ENCODE peak calls at places on chromosomes 12 and 14, in seven cellular contexts. K, N, T, R, W, D and P are unnamed samples.
A peak's percentile ranks its signal among the peaks of the same experiment; 100 is the strongest.

GRCh38 chr14:73762375-73762822 is 48.2 kb upstream of the PNMA1 start:
- DNase-seq in T (no peak), N (no peak), R (no peak), D (no peak), K (no peak), W (no peak), P (no peak)

GRCh38 chr14:71527807-71528206 is 404.4 kb upstream of the RGS6 start:
- DNase-seq in R (no peak), D (no peak), N (no peak), T (no peak), K (no peak), W (no peak), P (no peak)

GRCh38 chr12:13114251-13115052 is 11.0 kb upstream of the GSG1 start:
- DNase-seq in R (no peak), N (no peak), T (no peak), D (no peak), K (no peak), W (no peak), P (peak; percentile 26)

GRCh38 chr12:120368789-120369475 is at the start of gene MSI1:
- DNase-seq in R (no peak), D (no peak), W (no peak), K (no peak), N (no peak), T (peak; percentile 68), P (peak; percentile 67)

GRCh38 chr12:9347328-9348127 is 139.3 kb upstream of the PZP start:
- DNase-seq in R (no peak), T (no peak), K (no peak), W (no peak), D (no peak), N (no peak), P (no peak)

GRCh38 chr14:44404021-44404420 is 103.1 kb downstream of the FSCB start:
- DNase-seq in N (no peak), W (no peak), T (no peak), R (no peak), D (peak; percentile 0), K (no peak), P (no peak)

GRCh38 chr12:132788375-132789098 is 26.9 kb upstream of the ANKLE2 start:
- DNase-seq in K (no peak), N (no peak), R (no peak), T (no peak), W (peak; percentile 33), D (no peak), P (no peak)

GRCh38 chr14:84036863-84037262 is 1493.1 kb upstream of the FLRT2 start:
- DNase-seq in N (no peak), T (no peak), K (no peak), W (no peak), D (peak; percentile 13), R (no peak), P (no peak)

GRCh38 chr14:98408713-98409112 is 863.3 kb downstream of the BCL11B start:
- DNase-seq in R (no peak), N (no peak), D (no peak), W (no peak), T (no peak), K (no peak), P (no peak)

GRCh38 chr14:100429537-100429936 is 106.4 kb downstream of the SLC25A47 start:
- DNase-seq in D (no peak), R (no peak), N (no peak), T (no peak), K (no peak), W (no peak), P (no peak)

GRCh38 chr14:22231022-22231421 is 358.0 kb downstream of the DAD1 start:
- DNase-seq in T (no peak), D (no peak), N (no peak), W (no peak), R (no peak), K (no peak), P (no peak)

GRCh38 chr12:31225656-31226535 is 100.1 kb downstream of the SINHCAF start:
- DNase-seq in D (no peak), W (no peak), R (no peak), K (no peak), T (no peak), N (no peak), P (no peak)

GRCh38 chr12:105433804-105434203 is 103.3 kb downstream of the C12orf75 start:
- DNase-seq in D (no peak), W (no peak), K (no peak), T (no peak), R (no peak), N (no peak), P (no peak)

GRCh38 chr12:123152823-123153222 is 1.9 kb upstream of the PITPNM2 start:
- DNase-seq in T (no peak), D (no peak), N (no peak), W (no peak), R (no peak), K (no peak), P (no peak)

GRCh38 chr12:46219892-46220655 is 48.8 kb downstream of the SLC38A1 start:
- DNase-seq in D (peak; percentile 36), T (no peak), W (no peak), K (no peak), N (no peak), R (no peak), P (no peak)

GRCh38 chr12:109018276-109018675 is 2.6 kb downstream of the SVOP start:
- DNase-seq in N (no peak), R (no peak), K (no peak), T (no peak), D (no peak), W (no peak), P (no peak)

GRCh38 chr12:64452559-64453329 is 824 bp downstream of the TBK1 start:
- DNase-seq in N (peak; percentile 37), W (peak; percentile 46), K (no peak), T (peak; percentile 13), R (no peak), D (peak; percentile 59), P (no peak)

GRCh38 chr12:57535764-57536596 is 11.0 kb downstream of the DCTN2 start:
- DNase-seq in R (no peak), T (no peak), D (no peak), K (no peak), W (no peak), N (no peak), P (no peak)

GRCh38 chr12:80713419-80713818 is 3.3 kb upstream of the MYF5 start:
- DNase-seq in W (no peak), R (no peak), N (no peak), K (no peak), T (no peak), D (no peak), P (no peak)

GRCh38 chr12:74647241-74647640 is 109.6 kb downstream of the ATXN7L3B start:
- DNase-seq in N (no peak), W (no peak), R (no peak), D (no peak), T (no peak), K (no peak), P (no peak)
- TF ChIP-seq CTCF in N (no peak), W (no peak), R (no peak), D (no peak), T (no peak), K (no peak), P (no peak)

DNA sequence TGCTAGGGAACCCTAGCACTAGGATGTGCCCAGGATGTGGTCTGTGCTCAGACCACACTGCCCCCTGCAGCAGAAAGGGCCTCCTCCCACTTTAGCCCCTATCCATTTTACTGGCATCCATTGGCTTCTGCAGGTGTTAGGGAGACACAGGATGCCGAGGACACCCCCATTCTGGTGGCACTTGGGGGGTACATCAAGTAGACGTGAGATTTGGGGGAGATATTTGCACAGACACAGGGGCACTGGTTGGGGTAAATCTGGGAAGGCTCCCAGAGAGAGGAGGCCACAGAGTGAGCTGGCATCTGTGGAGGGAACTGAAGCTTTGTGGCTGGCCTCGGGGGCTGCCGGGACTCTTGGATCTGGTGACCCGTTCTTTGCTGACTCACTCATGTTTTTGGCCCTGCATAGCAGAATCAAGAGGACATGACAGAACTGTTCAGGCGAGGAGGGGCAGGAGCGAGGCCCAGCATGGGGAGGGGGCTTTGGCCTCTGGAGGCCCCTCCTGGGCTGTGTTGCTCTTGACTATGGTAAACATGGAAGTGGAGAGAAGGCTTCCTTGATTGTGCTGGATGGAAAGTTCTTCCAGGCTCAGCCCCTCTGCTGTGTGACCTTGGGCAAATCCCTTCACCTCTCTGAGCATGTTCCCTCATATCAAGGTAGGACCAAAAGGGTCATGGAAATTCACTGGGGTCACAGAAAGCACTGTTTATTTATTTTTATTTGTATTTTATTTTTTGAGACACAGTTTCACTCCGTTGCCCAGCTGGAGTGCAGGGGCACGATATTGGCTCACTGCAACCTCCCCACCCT is 1.8 kb downstream of the PLBD2 start:
- DNase-seq in N (peak; percentile 22), T (no peak), K (no peak), D (no peak), R (no peak), W (no peak), P (no peak)
- TF ChIP-seq CTCF in N (no peak), T (peak; percentile 20), K (no peak), D (peak; percentile 1), R (no peak), W (peak; percentile 8), P (no peak)

GRCh38 chr12:82378997-82379396 is 20.7 kb downstream of the METTL25 start:
- DNase-seq in D (no peak), N (no peak), T (no peak), R (no peak), W (no peak), K (no peak), P (no peak)

DNA sequence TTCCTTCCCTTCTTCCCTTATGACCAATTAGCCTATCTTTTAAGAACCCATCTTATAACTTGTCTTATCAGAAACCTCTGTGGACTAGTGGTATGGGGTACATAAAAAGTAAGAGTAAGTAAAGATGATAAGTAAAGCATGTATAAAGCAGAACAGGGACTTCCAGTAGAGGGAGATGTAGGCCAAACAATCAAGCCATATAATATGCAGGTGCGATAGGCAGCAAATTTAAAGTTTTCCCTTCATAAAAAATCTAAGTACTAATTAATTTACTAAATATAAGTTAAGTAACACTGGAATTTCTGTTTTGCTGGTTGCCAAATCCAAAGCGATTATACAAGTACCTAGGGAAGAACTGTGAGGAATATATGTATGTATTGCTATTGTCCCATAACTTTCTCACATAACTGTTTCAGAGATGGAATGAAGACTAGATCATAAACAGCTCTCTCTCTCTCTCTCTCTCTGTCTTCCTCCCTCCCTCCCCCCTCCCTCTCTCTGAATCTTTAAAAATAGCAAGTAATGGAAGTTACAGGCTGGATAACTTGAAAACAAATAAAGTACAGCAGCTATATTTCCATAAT is 25.7 kb downstream of the METTL25 start:
- DNase-seq in T (peak; percentile 29), R (no peak), D (peak; percentile 34), N (no peak), K (no peak), W (no peak), P (no peak)
- TF ChIP-seq CTCF in T (peak; percentile 64), R (no peak), D (peak; percentile 55), N (no peak), K (peak; percentile 18), W (peak; percentile 80), P (no peak)

GRCh38 chr14:96084796-96085195 is 45.6 kb downstream of the C14orf132 start:
- DNase-seq in K (no peak), N (no peak), W (no peak), R (no peak), D (no peak), T (no peak), P (no peak)

GRCh38 chr14:96088131-96088880 is 49.1 kb downstream of the C14orf132 start:
- DNase-seq in N (no peak), D (no peak), R (no peak), W (no peak), K (no peak), T (no peak), P (no peak)

GRCh38 chr14:96086032-96086431 is 46.9 kb downstream of the C14orf132 start:
- DNase-seq in T (no peak), K (no peak), R (no peak), N (no peak), W (peak; percentile 52), D (no peak), P (no peak)

GRCh38 chr14:96085369-96085768 is 46.2 kb downstream of the C14orf132 start:
- DNase-seq in W (no peak), T (no peak), K (no peak), R (no peak), N (no peak), D (no peak), P (no peak)

GRCh38 chr14:96086574-96087077 is 47.5 kb downstream of the C14orf132 start:
- DNase-seq in K (no peak), R (no peak), T (no peak), N (no peak), D (no peak), W (no peak), P (no peak)
- TF ChIP-seq CTCF in K (no peak), R (no peak), T (no peak), N (no peak), D (peak; percentile 15), W (no peak), P (no peak)